ENCODE peak calls at places on chromosomes 13 and 19, in five cellular contexts. N is neuronal stem cell, S is IMR-90, Q is mesenchymal stem cell, I is H1. A is an unnamed sample. For H3K9me3, the result is how much of the 10 kb centered on the place peaks cover.

GRCh38 chr19:28516415-28516872 is 696.5 kb downstream of the UQCRFS1 start:
- DNase-seq in N (no peak), S (no peak), Q (no peak), I (no peak), A (no peak)

GRCh38 chr13:113162783-113163685 is 4.6 kb downstream of the PROZ start:
- DNase-seq in N (no peak), S (no peak), Q (no peak), I (no peak), A (no peak)

GRCh38 chr19:56477429-56478338 is 539 bp upstream of the ZNF667 start:
- DNase-seq in N (peak), S (peak), Q (peak), I (peak), A (peak)

GRCh38 chr13:49812806-49813205 is 20.3 kb upstream of the KPNA3 start:
- DNase-seq in N (no peak), S (no peak), Q (no peak), I (no peak), A (no peak)

GRCh38 chr19:40831502-40832430 is 18.5 kb downstream of the CYP2A6 start:
- DNase-seq in N (no peak), S (peak), Q (peak), I (no peak), A (no peak)

GRCh38 chr19:32407004-32407992 is 1.7 kb downstream of the DPY19L3 start:
- DNase-seq in N (no peak), S (peak), Q (peak), I (no peak), A (no peak)

GRCh38 chr19:4369888-4370260 is 26.5 kb downstream of the MPND start:
- DNase-seq in N (no peak), S (peak), Q (peak), I (peak), A (peak)

GRCh38 chr13:46598820-46599180 is 45.8 kb downstream of the LRCH1 start:
- DNase-seq in N (no peak), S (no peak), Q (no peak), I (no peak), A (no peak)

GRCh38 chr19:37227996-37228395 is 10.0 kb downstream of the ZNF383 start:
- DNase-seq in N (no peak), S (no peak), Q (no peak), I (peak), A (peak)

GRCh38 chr19:35075202-35076025 is 33.9 kb downstream of the HPN start:
- DNase-seq in N (no peak), S (no peak), Q (no peak), I (no peak), A (no peak)

GRCh38 chr19:19428746-19429145 is 23.3 kb downstream of the GATAD2A start:
- DNase-seq in N (no peak), S (no peak), Q (no peak), I (no peak), A (no peak)

GRCh38 chr19:20787766-20788165 is 11.7 kb downstream of the ZNF66 start:
- DNase-seq in N (no peak), S (peak), Q (no peak), I (no peak), A (no peak)

GRCh38 chr13:104750377-104750776 is 1684.2 kb upstream of the SLC10A2 start:
- DNase-seq in N (no peak), S (no peak), Q (peak), I (no peak), A (no peak)

GRCh38 chr13:32001392-32001768 is 30.2 kb upstream of the FRY start:
- DNase-seq in N (peak), S (peak), Q (peak), I (no peak), A (peak)

GRCh38 chr13:37984357-37984756 is 114.8 kb upstream of the TRPC4 start:
- DNase-seq in N (no peak), S (no peak), Q (no peak), I (no peak), A (peak)

GRCh38 chr19:30105723-30106122 is 163.7 kb downstream of the URI1 start:
- DNase-seq in N (no peak), S (no peak), Q (no peak), I (no peak), A (no peak)

GRCh38 chr13:106532111-106532929 is 3.1 kb downstream of the EFNB2 start:
- DNase-seq in N (no peak), S (peak), Q (peak), I (no peak), A (no peak)

GRCh38 chr13:39013462-39013861 is 22.8 kb upstream of the STOML3 start:
- DNase-seq in N (no peak), S (no peak), Q (no peak), I (no peak), A (no peak)

GRCh38 chr13:39684531-39685137 is 29.2 kb downstream of the COG6 start:
- DNase-seq in N (peak), S (peak), Q (peak), I (no peak), A (no peak)

GRCh38 chr13:19089315-19089714 is 92.3 kb downstream of the TUBA3C start:
- DNase-seq in N (no peak), S (no peak), Q (no peak), I (no peak), A (no peak)

GRCh38 chr19:39335168-39335567 is 675 bp downstream of the GMFG start:
- DNase-seq in N (no peak), S (no peak), Q (no peak), I (no peak), A (no peak)

GRCh38 chr13:97974773-97975172 is 21.3 kb downstream of the IPO5 start:
- DNase-seq in N (no peak), S (no peak), Q (no peak), I (no peak), A (no peak)

GRCh38 chr19:8615813-8616596 is 5.5 kb upstream of the ADAMTS10 start:
- DNase-seq in N (peak), S (peak), Q (peak), I (peak), A (peak)

GRCh38 chr13:106450991-106451390 is 84.5 kb downstream of the EFNB2 start:
- DNase-seq in N (no peak), S (no peak), Q (no peak), I (no peak), A (no peak)

GRCh38 chr19:32458500-32459123 is 53.0 kb downstream of the DPY19L3 start:
- DNase-seq in N (no peak), S (no peak), Q (peak), I (no peak), A (no peak)

GRCh38 chr13:48222358-48223015 is 10.5 kb upstream of the ITM2B start:
- DNase-seq in N (no peak), S (peak), Q (peak), I (no peak), A (no peak)

GRCh38 chr13:113793718-113794085 is 34.7 kb downstream of the TMEM255B start:
- DNase-seq in N (no peak), S (no peak), Q (no peak), I (no peak), A (no peak)

GRCh38 chr19:10686661-10687517 is 14.3 kb upstream of the QTRT1 start:
- DNase-seq in N (no peak), S (peak), Q (no peak), I (no peak), A (no peak)

GRCh38 chr19:10260141-10260584 is 8.1 kb downstream of the MRPL4 start:
- DNase-seq in N (no peak), S (no peak), Q (no peak), I (no peak), A (no peak)

GRCh38 chr13:59521549-59521948 is 642.2 kb downstream of the DIAPH3 start:
- DNase-seq in N (no peak), S (no peak), Q (no peak), I (no peak), A (no peak)

GRCh38 chr13:85236431-85236830 is 562.8 kb downstream of the SLITRK6 start:
- DNase-seq in N (no peak), S (peak), Q (no peak), I (no peak), A (no peak)

GRCh38 chr13:78430166-78430791 is 173.1 kb downstream of the POU4F1 start:
- DNase-seq in N (peak), S (no peak), Q (no peak), I (peak), A (peak)

GRCh38 chr13:25151626-25152025 is 20.5 kb downstream of the AMER2 start:
- DNase-seq in N (no peak), S (no peak), Q (no peak), I (no peak), A (no peak)

GRCh38 chr13:39232401-39232980 is 194.2 kb downstream of the NHLRC3 start:
- DNase-seq in N (no peak), S (no peak), Q (no peak), I (no peak), A (no peak)

GRCh38 chr19:7852851-7853759 is 21.1 kb downstream of the PRR36 start:
- DNase-seq in N (peak), S (peak), Q (peak), I (peak), A (peak)

GRCh38 chr13:93180376-93180966 is 46.1 kb upstream of the GPC6 start:
- DNase-seq in N (no peak), S (peak), Q (peak), I (no peak), A (no peak)

GRCh38 chr19:31301306-31301980 is 47.8 kb downstream of the TSHZ3 start:
- DNase-seq in N (no peak), S (no peak), Q (no peak), I (no peak), A (no peak)

GRCh38 chr13:48873598-48873997 is 102.1 kb upstream of the FNDC3A start:
- DNase-seq in N (no peak), S (peak), Q (peak), I (no peak), A (peak)

GRCh38 chr19:47444388-47444821 is 25.1 kb upstream of the MEIS3 start:
- DNase-seq in N (peak), S (no peak), Q (no peak), I (peak), A (peak)

DNA sequence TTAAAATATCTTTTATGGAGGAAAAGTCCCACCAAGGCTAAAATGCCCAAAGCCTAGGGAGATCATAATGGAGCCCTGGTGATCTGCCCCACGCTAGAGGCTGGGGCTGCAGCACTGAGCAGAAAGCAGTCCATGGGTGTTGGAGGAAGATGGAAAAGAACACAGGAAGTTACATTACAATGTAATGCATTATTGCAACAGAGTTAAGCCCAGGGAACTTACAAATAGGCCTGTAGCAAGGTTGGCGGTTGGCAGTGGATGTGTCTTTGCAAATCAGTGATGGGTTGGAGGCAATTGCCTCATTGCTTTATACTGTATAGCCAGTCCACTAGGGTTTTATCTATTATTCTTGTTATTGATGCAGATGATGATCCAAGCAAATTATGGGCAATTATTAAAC is 399.9 kb downstream of the NDFIP2 start:
- DNase-seq in N (no peak), S (no peak), Q (no peak), I (no peak), A (no peak)
- H2BK15ac ChIP-seq in N (no peak), S (no peak), Q (no peak), I (no peak), A (no peak)

GRCh38 chr13:22369840-22370239 is 699.0 kb downstream of the FGF9 start:
- DNase-seq in N (no peak), S (no peak), Q (no peak), I (no peak), A (peak)
- H3K9me3 ChIP-seq in N (under half), S (under half), Q (under half), I (under half), A (under half)

GRCh38 chr19:58182577-58182988 is 278 bp upstream of the ZNF274 start:
- DNase-seq in N (no peak), S (no peak), Q (no peak), I (no peak), A (no peak)

GRCh38 chr19:58182989-58183821 is at the start of gene ZNF274:
- DNase-seq in N (peak), S (peak), Q (peak), I (peak), A (peak)

GRCh38 chr19:58181902-58182576 is 822 bp upstream of the ZNF274 start:
- DNase-seq in N (no peak), S (no peak), Q (peak), I (peak), A (peak)

GRCh38 chr19:58183822-58184215 is 958 bp downstream of the ZNF274 start:
- DNase-seq in N (no peak), S (no peak), Q (no peak), I (no peak), A (no peak)
- H3K23ac ChIP-seq in N (peak), S (peak), Q (no peak), I (no peak), A (no peak)

DNA sequence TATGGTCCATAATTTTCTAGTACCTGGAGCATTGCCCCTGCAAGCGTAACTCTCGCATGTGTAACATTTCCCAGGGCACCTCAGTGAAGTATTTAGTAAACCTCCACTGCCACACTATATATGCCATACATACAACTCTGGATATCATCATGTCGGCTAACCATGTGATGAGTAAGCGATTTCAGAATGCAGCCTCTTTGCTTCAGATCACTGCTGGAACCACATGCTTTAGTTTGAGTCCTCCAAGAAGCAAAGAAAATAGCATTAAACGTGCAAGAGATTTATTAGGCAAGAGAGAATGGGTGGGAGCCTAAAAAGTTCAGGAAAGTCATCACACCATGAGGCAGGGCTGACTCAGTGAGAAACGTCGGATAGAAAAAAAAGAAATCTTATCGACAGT is 635.6 kb upstream of the SLITRK5 start:
- DNase-seq in N (no peak), S (no peak), Q (peak), I (no peak), A (no peak)
- H2BK15ac ChIP-seq in N (no peak), S (no peak), Q (no peak), I (no peak), A (no peak)

GRCh38 chr19:15701757-15702589 is 25.9 kb upstream of the OR10H2 start:
- DNase-seq in N (no peak), S (no peak), Q (no peak), I (no peak), A (no peak)
- H3K9me3 ChIP-seq in N (under half), S (under half), Q (under half), I (half or more), A (half or more)

DNA sequence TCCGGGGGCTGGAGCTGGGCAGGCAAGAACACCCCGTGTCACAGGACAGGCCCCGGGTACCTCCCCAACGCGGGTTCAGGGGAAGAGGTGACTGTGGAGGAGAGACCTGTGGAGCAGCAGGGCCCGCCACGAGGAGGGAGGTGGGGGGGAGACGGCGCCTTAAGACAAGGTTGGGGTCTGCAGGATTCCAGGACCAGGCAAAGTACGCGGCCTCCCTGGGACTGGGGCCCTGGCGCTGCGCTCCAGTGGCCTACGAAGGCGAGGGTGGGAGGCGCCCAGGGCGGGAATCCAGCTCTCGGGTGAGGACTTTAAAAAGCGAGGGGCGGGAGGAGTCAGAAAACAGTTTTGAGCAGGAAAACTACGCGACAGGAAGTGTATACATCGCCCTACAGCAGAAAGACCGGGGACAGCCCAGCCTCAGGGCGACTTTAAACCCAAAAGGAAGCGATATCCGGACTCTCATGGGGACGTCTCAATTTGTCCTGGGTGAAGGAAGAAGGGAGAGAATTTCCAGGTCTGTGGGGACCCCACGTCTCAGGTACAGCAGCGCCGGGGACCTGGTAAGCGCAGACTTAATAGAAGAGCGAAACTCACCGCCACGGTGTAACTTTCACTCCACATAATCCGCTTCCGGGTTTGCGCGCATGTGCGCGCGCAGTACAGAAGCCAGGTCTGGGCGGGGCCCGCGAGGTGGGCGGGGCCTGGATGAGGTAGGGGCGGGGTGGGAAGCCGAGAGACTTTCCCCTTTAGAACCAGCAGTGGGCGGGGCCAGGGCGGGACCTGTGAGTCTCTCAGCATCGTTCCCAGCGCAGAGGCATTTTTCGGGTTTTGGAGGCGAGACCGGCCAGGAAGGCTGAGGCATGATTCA is at the start of gene ZNF83:
- DNase-seq in N (peak), S (peak), Q (peak), I (peak), A (peak)
- H3K23ac ChIP-seq in N (peak), S (peak), Q (peak), I (no peak), A (no peak)

GRCh38 chr19:3047307-3048189 is 14.7 kb downstream of the TLE5 start:
- DNase-seq in N (peak), S (peak), Q (peak), I (peak), A (peak)

GRCh38 chr19:3049089-3049488 is 13.2 kb downstream of the TLE5 start:
- DNase-seq in N (no peak), S (no peak), Q (no peak), I (no peak), A (no peak)

GRCh38 chr19:3048190-3048533 is 14.1 kb downstream of the TLE5 start:
- DNase-seq in N (no peak), S (no peak), Q (no peak), I (no peak), A (no peak)

GRCh38 chr19:3045885-3046603 is 16.3 kb downstream of the TLE5 start:
- DNase-seq in N (no peak), S (no peak), Q (no peak), I (peak), A (peak)

GRCh38 chr19:3046621-3047306 is 15.5 kb downstream of the TLE5 start:
- DNase-seq in N (peak), S (no peak), Q (no peak), I (peak), A (peak)
- H2BK15ac ChIP-seq in N (peak), S (no peak), Q (peak), I (no peak), A (no peak)

GRCh38 chr19:11756965-11757364 is 9.8 kb upstream of the ZNF441 start:
- DNase-seq in N (no peak), S (no peak), Q (no peak), I (no peak), A (no peak)
- H3K9me3 ChIP-seq in N (under half), S (under half), Q (half or more), I (under half), A (under half)

DNA sequence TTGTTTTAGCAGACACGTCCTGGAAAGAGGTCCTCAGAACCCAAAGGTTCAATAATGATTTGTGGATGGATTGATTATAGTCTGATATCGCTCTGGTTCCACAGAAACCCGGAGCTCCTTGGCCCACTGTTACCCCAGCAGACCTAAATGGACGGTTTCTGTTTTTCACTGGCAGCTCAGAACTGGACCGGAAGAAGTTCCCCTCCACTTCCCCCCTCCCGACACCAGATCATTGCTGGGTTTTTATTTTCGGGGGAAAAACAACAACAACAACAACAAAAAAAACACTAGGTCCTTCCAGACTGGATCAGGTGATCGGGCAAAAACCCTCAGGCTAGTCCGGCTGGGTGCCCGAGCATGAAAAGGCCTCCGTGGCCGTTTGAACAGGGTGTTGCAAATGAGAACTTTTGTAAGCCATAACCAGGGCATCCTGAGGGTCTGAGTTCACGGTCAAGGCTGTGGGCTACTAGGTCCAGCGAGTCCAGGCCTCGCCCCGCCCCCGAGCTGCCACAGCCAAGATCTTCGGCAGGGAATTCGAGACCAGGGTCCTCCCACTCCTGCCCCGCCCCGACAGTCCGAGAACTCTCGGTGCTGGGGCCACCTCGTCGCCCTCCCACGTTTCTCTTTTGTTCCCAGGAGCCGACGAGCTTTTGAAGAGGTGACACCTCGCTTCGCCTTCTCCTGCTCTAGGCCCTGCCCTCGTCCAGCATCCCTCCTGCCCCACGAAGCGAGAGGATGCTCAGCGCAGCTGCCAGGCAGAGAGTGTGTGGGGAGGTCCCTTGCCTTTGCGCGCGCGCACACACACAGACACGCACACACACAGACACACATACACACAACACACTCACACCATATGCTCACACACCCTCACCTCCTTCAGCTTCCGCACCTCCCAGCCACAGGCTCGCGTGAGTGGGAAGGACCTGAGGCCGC is 8.7 kb downstream of the ZIC2 start:
- DNase-seq in N (peak), S (no peak), Q (no peak), I (peak), A (peak)
- H3K23ac ChIP-seq in N (peak), S (no peak), Q (no peak), I (no peak), A (no peak)

A was measured in H9.